ENCODE peak calls at places on chromosomes 4 and X, in nine cellular contexts. W is GM20000; S is amygdala; I is CD4-positive, alpha-beta memory T cell; V is aorta; F is HL-60; Y is right lobe of liver; B is ELR; G is activated T-cell treated with anti-CD3 and anti-CD28 coated beads, Interleukin-2, amount 50 U/mL, for 24 hours. M is an unnamed sample.

GRCh38 chr4:186948361-186949291 is 225.0 kb upstream of the FAT1 start:
- DNase-seq in W (no peak), Y (no peak), G (no peak), V (no peak), F (no peak), B (peak), S (no peak), I (no peak), M (no peak)

GRCh38 chr4:18923496-18924161 is 902.1 kb upstream of the LCORL start:
- DNase-seq in S (no peak), F (no peak), Y (no peak), I (no peak), B (no peak), V (no peak), W (no peak), G (no peak), M (no peak)

GRCh38 chr4:176841730-176842129 is 49.0 kb upstream of the VEGFC start:
- DNase-seq in I (no peak), V (no peak), S (no peak), F (no peak), W (no peak), G (no peak), B (peak), Y (no peak), M (no peak)

GRCh38 chr4:4492161-4492847 is 49.5 kb downstream of the STX18 start:
- DNase-seq in Y (no peak), W (peak), F (no peak), G (no peak), B (peak), S (no peak), V (no peak), I (no peak), M (no peak)

GRCh38 chr4:75051431-75051830 is 118.5 kb downstream of the PARM1 start:
- DNase-seq in I (no peak), B (no peak), G (no peak), Y (no peak), S (no peak), V (no peak), F (no peak), W (no peak), M (no peak)

GRCh38 chr4:139587452-139587851 is 31.4 kb upstream of the SETD7 start:
- DNase-seq in F (no peak), B (no peak), G (no peak), W (no peak), Y (no peak), V (no peak), I (no peak), S (no peak), M (no peak)

GRCh38 chr4:149223659-149224058 is 592.0 kb downstream of the IQCM start:
- DNase-seq in G (no peak), V (no peak), W (no peak), I (no peak), S (no peak), B (peak), Y (no peak), F (no peak), M (no peak)

GRCh38 chr4:21469438-21470032 is 479.0 kb downstream of the KCNIP4 start:
- DNase-seq in F (no peak), G (no peak), Y (no peak), V (no peak), W (peak), S (no peak), B (peak), I (no peak), M (no peak)

GRCh38 chr4:84644087-84644486 is 61.2 kb downstream of the CDS1 start:
- DNase-seq in B (no peak), S (no peak), W (no peak), Y (no peak), I (no peak), V (no peak), F (no peak), G (no peak), M (no peak)

GRCh38 chr4:83112678-83113428 is 1.7 kb downstream of the PLAC8 start:
- DNase-seq in S (no peak), V (no peak), G (peak), B (peak), F (peak), Y (no peak), I (no peak), W (no peak), M (no peak)

GRCh38 chrX:35841872-35842271 is 43.7 kb downstream of the MAGEB16 start:
- DNase-seq in Y (no peak), W (no peak), S (no peak), V (no peak), G (no peak), I (no peak), F (peak), B (no peak), M (no peak)

GRCh38 chrX:2385224-2385623 is 115.6 kb downstream of the DHRSX start:
- DNase-seq in G (no peak), S (no peak), Y (no peak), F (no peak), V (no peak), W (no peak), B (peak), I (no peak), M (no peak)

GRCh38 chr4:159021597-159022385 is 81.1 kb upstream of the RAPGEF2 start:
- DNase-seq in S (no peak), F (no peak), V (no peak), I (no peak), W (no peak), G (no peak), B (no peak), Y (no peak), M (peak)

GRCh38 chrX:68647156-68647957 is at the start of gene STARD8:
- DNase-seq in W (no peak), G (no peak), F (no peak), B (peak), S (peak), I (no peak), Y (no peak), V (peak), M (peak)

GRCh38 chr4:77043507-77044131 is 32.2 kb downstream of the CCNI start:
- DNase-seq in F (no peak), I (no peak), Y (no peak), B (no peak), W (no peak), V (no peak), S (no peak), G (no peak), M (no peak)

GRCh38 chr4:181756451-181756850 is 486.8 kb upstream of the TENM3 start:
- DNase-seq in B (no peak), Y (no peak), V (no peak), S (no peak), G (no peak), W (no peak), I (no peak), F (no peak), M (no peak)

GRCh38 chr4:35673137-35673536 is 571.2 kb downstream of the ARAP2 start:
- DNase-seq in V (no peak), W (no peak), S (no peak), I (no peak), Y (no peak), G (no peak), B (no peak), F (no peak), M (no peak)

GRCh38 chr4:83110970-83111369 is 3.6 kb downstream of the PLAC8 start:
- DNase-seq in W (no peak), I (no peak), V (no peak), S (no peak), G (no peak), F (no peak), Y (no peak), B (no peak), M (no peak)

GRCh38 chr4:39324897-39325613 is 41.1 kb downstream of the RFC1 start:
- DNase-seq in F (no peak), W (no peak), G (no peak), Y (no peak), S (no peak), B (no peak), I (no peak), V (no peak), M (no peak)